ENCODE peak calls at places on chromosomes 16 and 17, in five cellular contexts. One of them, this sample, is unnamed.

GRCh38 chr17:43814714-43815113 is 18.2 kb downstream of the MPP3 start:
- DNase-seq in IMR-90: peak; percentile 77
- DNase-seq in K562: no peak
- DNase-seq in H1: no peak
- DNase-seq in A549: peak; percentile 51
- DNase-seq in this sample: no peak

GRCh38 chr17:20095366-20096080 is 86.4 kb downstream of the SPECC1 start:
- DNase-seq in IMR-90: peak; percentile 13
- DNase-seq in K562: no peak
- DNase-seq in H1: no peak
- DNase-seq in A549: peak; percentile 65
- DNase-seq in this sample: peak; percentile 43

GRCh38 chr16:27286446-27286845 is 17.9 kb upstream of the NSMCE1 start:
- DNase-seq in IMR-90: peak; percentile 97
- DNase-seq in K562: no peak
- DNase-seq in H1: no peak
- DNase-seq in A549: peak; percentile 73
- DNase-seq in this sample: peak; percentile 64

GRCh38 chr17:55889271-55889670 is 138.4 kb downstream of the PCTP start:
- DNase-seq in IMR-90: no peak
- DNase-seq in K562: no peak
- DNase-seq in H1: no peak
- DNase-seq in A549: no peak
- DNase-seq in this sample: no peak

GRCh38 chr17:66549731-66550207 is 247.4 kb downstream of the PRKCA start:
- DNase-seq in IMR-90: peak; percentile 90
- DNase-seq in K562: no peak
- DNase-seq in H1: no peak
- DNase-seq in A549: peak; percentile 60
- DNase-seq in this sample: no peak

GRCh38 chr16:1572664-1573063 is 39.2 kb downstream of the TMEM204 start:
- DNase-seq in IMR-90: no peak
- DNase-seq in K562: no peak
- DNase-seq in H1: no peak
- DNase-seq in A549: no peak
- DNase-seq in this sample: no peak

GRCh38 chr17:46895171-46895570 is 27.8 kb upstream of the GOSR2 start:
- DNase-seq in IMR-90: no peak
- DNase-seq in K562: no peak
- DNase-seq in H1: no peak
- DNase-seq in A549: no peak
- DNase-seq in this sample: no peak

GRCh38 chr16:51313204-51313603 is 162.1 kb upstream of the SALL1 start:
- DNase-seq in IMR-90: no peak
- DNase-seq in K562: no peak
- DNase-seq in H1: no peak
- DNase-seq in A549: no peak
- DNase-seq in this sample: no peak

GRCh38 chr17:21330436-21331160 is 45.6 kb upstream of the KCNJ12 start:
- DNase-seq in IMR-90: no peak
- DNase-seq in K562: no peak
- DNase-seq in H1: no peak
- DNase-seq in A549: no peak
- DNase-seq in this sample: no peak

GRCh38 chr17:80605326-80606066 is 60.9 kb downstream of the RPTOR start:
- DNase-seq in IMR-90: peak; percentile 44
- DNase-seq in K562: no peak
- DNase-seq in H1: no peak
- DNase-seq in A549: peak; percentile 23
- DNase-seq in this sample: peak; percentile 50

GRCh38 chr16:85894266-85894665 is 4.7 kb upstream of the IRF8 start:
- DNase-seq in IMR-90: no peak
- DNase-seq in K562: no peak
- DNase-seq in H1: no peak
- DNase-seq in A549: peak; percentile 31
- DNase-seq in this sample: peak; percentile 40

GRCh38 chr16:71426069-71426879 is 15.6 kb downstream of the TLE7 start:
- DNase-seq in IMR-90: peak; percentile 90
- DNase-seq in K562: peak; percentile 65
- DNase-seq in H1: peak; percentile 99
- DNase-seq in A549: peak; percentile 98
- DNase-seq in this sample: peak; percentile 99

GRCh38 chr17:73342549-73343167 is 30.9 kb upstream of the CDC42EP4 start:
- DNase-seq in IMR-90: peak; percentile 73
- DNase-seq in K562: no peak
- DNase-seq in H1: no peak
- DNase-seq in A549: peak; percentile 65
- DNase-seq in this sample: no peak

GRCh38 chr17:82320956-82321927 is 3.8 kb upstream of the CD7 start:
- DNase-seq in IMR-90: no peak
- DNase-seq in K562: peak; percentile 87
- DNase-seq in H1: peak; percentile 89
- DNase-seq in A549: no peak
- DNase-seq in this sample: no peak

GRCh38 chr16:1474047-1474446 is 781 bp downstream of the CLCN7 start:
- DNase-seq in IMR-90: no peak
- DNase-seq in K562: no peak
- DNase-seq in H1: no peak
- DNase-seq in A549: no peak
- DNase-seq in this sample: peak; percentile 28

GRCh38 chr17:80593171-80593570 is 48.5 kb downstream of the RPTOR start:
- DNase-seq in IMR-90: no peak
- DNase-seq in K562: no peak
- DNase-seq in H1: no peak
- DNase-seq in A549: no peak
- DNase-seq in this sample: no peak

GRCh38 chr17:39541652-39542051 is 66.1 kb downstream of the NEUROD2 start:
- DNase-seq in IMR-90: no peak
- DNase-seq in K562: no peak
- DNase-seq in H1: no peak
- DNase-seq in A549: no peak
- DNase-seq in this sample: no peak

GRCh38 chr17:74430706-74431567 is 951 bp upstream of the GPRC5C start:
- DNase-seq in IMR-90: peak; percentile 4
- DNase-seq in K562: peak; percentile 64
- DNase-seq in H1: peak; percentile 78
- DNase-seq in A549: peak; percentile 91
- DNase-seq in this sample: peak; percentile 95

GRCh38 chr17:1122681-1123396 is 56.9 kb downstream of the ABR start:
- DNase-seq in IMR-90: peak; percentile 58
- DNase-seq in K562: peak; percentile 80
- DNase-seq in H1: peak; percentile 98
- DNase-seq in A549: peak; percentile 71
- DNase-seq in this sample: peak; percentile 53

GRCh38 chr17:76524598-76525512 is 12.7 kb downstream of the CYGB start:
- DNase-seq in IMR-90: peak; percentile 55
- DNase-seq in K562: no peak
- DNase-seq in H1: no peak
- DNase-seq in A549: peak; percentile 61
- DNase-seq in this sample: peak; percentile 72

GRCh38 chr17:82970067-82970466 is 109.3 kb upstream of the METRNL start:
- DNase-seq in IMR-90: no peak
- DNase-seq in K562: no peak
- DNase-seq in H1: no peak
- DNase-seq in A549: no peak
- DNase-seq in this sample: no peak

GRCh38 chr17:36149296-36149820 is 27.1 kb downstream of the TBC1D3B start:
- DNase-seq in IMR-90: peak; percentile 33
- DNase-seq in K562: no peak
- DNase-seq in H1: no peak
- DNase-seq in A549: peak; percentile 14
- DNase-seq in this sample: no peak

GRCh38 chr16:84548971-84549844 is 44.7 kb upstream of the MEAK7 start:
- DNase-seq in IMR-90: no peak
- DNase-seq in K562: no peak
- DNase-seq in H1: no peak
- DNase-seq in A549: no peak
- DNase-seq in this sample: no peak

GRCh38 chr17:20234266-20234665 is 225.1 kb downstream of the SPECC1 start:
- DNase-seq in IMR-90: no peak
- DNase-seq in K562: no peak
- DNase-seq in H1: no peak
- DNase-seq in A549: no peak
- DNase-seq in this sample: no peak

GRCh38 chr16:86034421-86034919 is 135.5 kb downstream of the IRF8 start:
- DNase-seq in IMR-90: no peak
- DNase-seq in K562: no peak
- DNase-seq in H1: no peak
- DNase-seq in A549: no peak
- DNase-seq in this sample: no peak

GRCh38 chr16:56357291-56357764 is 68.0 kb downstream of the AMFR start:
- DNase-seq in IMR-90: peak; percentile 63
- DNase-seq in K562: no peak
- DNase-seq in H1: peak; percentile 56
- DNase-seq in A549: no peak
- DNase-seq in this sample: no peak

GRCh38 chr17:60744355-60744958 is 66.8 kb downstream of the BCAS3 start:
- DNase-seq in IMR-90: peak; percentile 24
- DNase-seq in K562: no peak
- DNase-seq in H1: no peak
- DNase-seq in A549: no peak
- DNase-seq in this sample: no peak

GRCh38 chr17:30547778-30548177 is 70.6 kb downstream of the GOSR1 start:
- DNase-seq in IMR-90: no peak
- DNase-seq in K562: no peak
- DNase-seq in H1: no peak
- DNase-seq in A549: no peak
- DNase-seq in this sample: no peak

GRCh38 chr17:82972836-82973372 is 106.5 kb upstream of the METRNL start:
- DNase-seq in IMR-90: no peak
- DNase-seq in K562: no peak
- DNase-seq in H1: no peak
- DNase-seq in A549: no peak
- DNase-seq in this sample: no peak

GRCh38 chr17:46770818-46771600 is 47.5 kb downstream of the WNT3 start:
- DNase-seq in IMR-90: peak; percentile 23
- DNase-seq in K562: peak; percentile 88
- DNase-seq in H1: peak; percentile 75
- DNase-seq in A549: peak; percentile 76
- DNase-seq in this sample: peak; percentile 50

GRCh38 chr17:70238228-70238627 is 68.9 kb downstream of the KCNJ2 start:
- DNase-seq in IMR-90: no peak
- DNase-seq in K562: no peak
- DNase-seq in H1: no peak
- DNase-seq in A549: peak; percentile 2
- DNase-seq in this sample: no peak

GRCh38 chr17:44112284-44113280 is 10.9 kb downstream of the HDAC5 start:
- DNase-seq in IMR-90: no peak
- DNase-seq in K562: no peak
- DNase-seq in H1: no peak
- DNase-seq in A549: no peak
- DNase-seq in this sample: peak; percentile 60

GRCh38 chr16:24505959-24506358 is 33.4 kb upstream of the RBBP6 start:
- DNase-seq in IMR-90: no peak
- DNase-seq in K562: no peak
- DNase-seq in H1: no peak
- DNase-seq in A549: no peak
- DNase-seq in this sample: no peak
- TF ChIP-seq MAFK in IMR-90: no peak
- TF ChIP-seq MAFK in K562: no peak
- TF ChIP-seq MAFK in H1: no peak
- TF ChIP-seq MAFK in A549: no peak
- TF ChIP-seq MAFK in this sample: no peak

DNA sequence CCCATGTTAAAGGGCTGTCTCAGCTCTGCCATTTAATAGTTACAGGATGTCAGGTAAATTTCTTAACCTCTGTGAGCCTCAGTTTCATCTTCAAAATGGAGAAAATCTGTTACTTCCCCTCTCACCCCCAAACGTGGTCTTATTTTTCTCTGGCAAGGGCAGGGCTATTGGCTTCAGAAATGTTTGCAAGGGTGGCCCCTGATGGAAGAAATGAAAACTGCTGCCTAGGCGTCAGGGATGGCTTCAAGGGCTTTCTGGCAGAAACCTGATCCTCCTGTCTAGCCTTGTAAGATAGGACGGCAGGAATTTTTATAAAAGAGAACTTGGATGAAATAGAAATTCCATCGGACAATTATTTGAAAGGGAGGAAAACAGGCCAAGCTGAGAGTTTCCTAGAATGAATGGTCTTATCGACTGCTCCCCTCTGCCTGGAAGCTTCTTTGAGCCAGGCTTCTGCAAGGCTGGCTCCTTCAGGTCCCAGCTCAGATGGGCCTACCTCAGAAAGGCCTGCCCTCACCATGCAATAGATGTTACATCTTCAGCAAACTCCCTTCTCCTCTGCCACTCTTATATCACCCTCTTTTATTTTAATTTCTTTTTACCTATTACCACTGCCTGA is 43.0 kb upstream of the TANGO6 start:
- DNase-seq in IMR-90: peak; percentile 83
- DNase-seq in K562: peak; percentile 62
- DNase-seq in H1: peak; percentile 82
- DNase-seq in A549: peak; percentile 77
- DNase-seq in this sample: peak; percentile 77
- TF ChIP-seq MAFK in IMR-90: peak; percentile 4
- TF ChIP-seq MAFK in K562: peak; percentile 36
- TF ChIP-seq MAFK in H1: no peak
- TF ChIP-seq MAFK in A549: peak; percentile 32
- TF ChIP-seq MAFK in this sample: peak; percentile 24

DNA sequence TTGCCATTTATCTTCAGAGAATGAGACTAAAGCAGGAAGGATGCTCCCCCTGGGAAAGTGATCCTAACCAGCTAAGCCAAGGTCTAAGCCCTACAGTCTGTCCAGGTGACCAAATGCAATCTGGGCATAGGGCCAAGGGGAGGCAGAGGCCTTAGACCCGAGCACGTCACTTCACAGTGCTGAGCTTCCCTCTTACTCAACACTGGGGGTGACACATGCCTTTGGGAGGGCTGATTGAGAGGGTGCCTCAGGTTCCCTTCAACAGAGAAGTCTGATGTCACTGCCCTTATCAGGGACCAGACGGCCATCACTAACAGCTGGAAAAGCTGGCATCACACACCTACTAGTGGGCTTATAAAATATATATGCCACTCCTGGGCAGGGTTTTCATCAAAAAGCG is 4.0 kb downstream of the CIAO2B start:
- DNase-seq in IMR-90: peak; percentile 85
- DNase-seq in K562: peak; percentile 46
- DNase-seq in H1: no peak
- DNase-seq in A549: peak; percentile 52
- DNase-seq in this sample: peak; percentile 76
- TF ChIP-seq MAFK in IMR-90: no peak
- TF ChIP-seq MAFK in K562: no peak
- TF ChIP-seq MAFK in H1: no peak
- TF ChIP-seq MAFK in A549: no peak
- TF ChIP-seq MAFK in this sample: no peak

GRCh38 chr17:17269926-17270773 is 10.9 kb downstream of the COPS3 start:
- DNase-seq in IMR-90: no peak
- DNase-seq in K562: no peak
- DNase-seq in H1: peak; percentile 57
- DNase-seq in A549: peak; percentile 46
- DNase-seq in this sample: peak; percentile 30
- TF ChIP-seq MAFK in IMR-90: no peak
- TF ChIP-seq MAFK in K562: no peak
- TF ChIP-seq MAFK in H1: no peak
- TF ChIP-seq MAFK in A549: no peak
- TF ChIP-seq MAFK in this sample: no peak